ENCODE peak calls at places on chromosomes 13 and 19, in seven cellular contexts. Q, D, I, T, V, N and X are unnamed samples.

GRCh38 chr13:50244913-50245574 is 229.8 kb downstream of the KCNRG start:
- DNase-seq in Q (peak; percentile 91), D (no peak), I (no peak), T (peak; percentile 88), V (peak; percentile 48), N (no peak), X (no peak)

GRCh38 chr19:43395561-43395960 is 19.1 kb upstream of the TEX101 start:
- DNase-seq in Q (no peak), D (no peak), I (no peak), T (no peak), V (no peak), N (no peak), X (no peak)

GRCh38 chr19:54266133-54266532 is 9.1 kb upstream of the LILRB5 start:
- DNase-seq in Q (peak; percentile 67), D (no peak), I (peak; percentile 60), T (peak; percentile 59), V (peak; percentile 83), N (no peak), X (peak; percentile 45)

GRCh38 chr19:19342086-19343015 is 21.7 kb downstream of the MAU2 start:
- DNase-seq in Q (peak; percentile 46), D (no peak), I (no peak), T (peak; percentile 46), V (no peak), N (peak; percentile 20), X (peak; percentile 53)

GRCh38 chr19:38015771-38016170 is 108.8 kb downstream of the SIPA1L3 start:
- DNase-seq in Q (no peak), D (no peak), I (no peak), T (no peak), V (no peak), N (no peak), X (no peak)

GRCh38 chr19:51719251-51719901 is 4.4 kb downstream of the HAS1 start:
- DNase-seq in Q (no peak), D (peak; percentile 20), I (no peak), T (no peak), V (no peak), N (no peak), X (peak; percentile 55)

GRCh38 chr19:35048911-35049411 is 7.4 kb downstream of the HPN start:
- DNase-seq in Q (no peak), D (peak; percentile 25), I (no peak), T (no peak), V (no peak), N (no peak), X (peak; percentile 81)

GRCh38 chr13:46165485-46166220 is 16.3 kb downstream of the LCP1 start:
- DNase-seq in Q (peak; percentile 53), D (no peak), I (no peak), T (no peak), V (no peak), N (no peak), X (no peak)

GRCh38 chr13:98273824-98274786 is 97.0 kb upstream of the RNF113B start:
- DNase-seq in Q (no peak), D (no peak), I (no peak), T (peak; percentile 40), V (no peak), N (no peak), X (no peak)

GRCh38 chr13:71712988-71713653 is 153.9 kb downstream of the DACH1 start:
- DNase-seq in Q (no peak), D (no peak), I (no peak), T (no peak), V (no peak), N (no peak), X (no peak)

GRCh38 chr19:4357921-4358326 is 14.6 kb downstream of the MPND start:
- DNase-seq in Q (no peak), D (no peak), I (no peak), T (no peak), V (no peak), N (no peak), X (peak; percentile 41)

GRCh38 chr13:50576156-50576555 is 267.3 kb downstream of the DLEU7 start:
- DNase-seq in Q (no peak), D (no peak), I (no peak), T (no peak), V (no peak), N (no peak), X (no peak)

GRCh38 chr13:20525144-20525600 is 485 bp downstream of the CRYL1 start:
- DNase-seq in Q (peak; percentile 15), D (peak; percentile 33), I (no peak), T (no peak), V (peak; percentile 55), N (no peak), X (peak; percentile 45)

GRCh38 chr13:41463823-41464602 is 6.7 kb downstream of the RGCC start:
- DNase-seq in Q (no peak), D (no peak), I (no peak), T (no peak), V (no peak), N (no peak), X (no peak)

GRCh38 chr19:41575998-41576397 is at the start of gene CEACAM21:
- DNase-seq in Q (no peak), D (no peak), I (peak; percentile 52), T (no peak), V (peak; percentile 80), N (no peak), X (no peak)

GRCh38 chr19:42132851-42133528 is 744 bp upstream of the POU2F2 start:
- DNase-seq in Q (peak; percentile 61), D (peak; percentile 29), I (peak; percentile 97), T (no peak), V (peak; percentile 69), N (no peak), X (peak; percentile 83)

GRCh38 chr13:89279374-89279773 is 1608.2 kb downstream of the SLITRK5 start:
- DNase-seq in Q (no peak), D (no peak), I (no peak), T (no peak), V (no peak), N (no peak), X (no peak)

GRCh38 chr13:106205871-106206270 is 329.6 kb downstream of the EFNB2 start:
- DNase-seq in Q (no peak), D (no peak), I (no peak), T (no peak), V (no peak), N (no peak), X (no peak)

GRCh38 chr13:95438297-95438696 is 114.2 kb upstream of the CLDN10 start:
- DNase-seq in Q (no peak), D (no peak), I (no peak), T (no peak), V (no peak), N (no peak), X (no peak)